ENCODE peak calls at places on chromosomes 13 and 19, in ten cellular contexts. F, P, Y, B, G, J, S, V, N and O are unnamed samples.

GRCh38 chr19:12606796-12607195 is 3.8 kb downstream of the ZNF490 start:
- DNase-seq in F (no peak), P (no peak), Y (no peak), B (no peak), G (no peak), J (no peak), S (no peak), V (no peak), N (peak), O (no peak)

GRCh38 chr13:113930711-113931637 is 42.9 kb downstream of the C13orf46 start:
- DNase-seq in F (no peak), P (no peak), Y (peak), B (peak), G (no peak), J (peak), S (no peak), V (no peak), N (no peak), O (peak)

GRCh38 chr19:10292206-10292788 is 2.5 kb downstream of the ICAM5 start:
- DNase-seq in F (peak), P (peak), Y (peak), B (peak), G (peak), J (peak), S (peak), V (peak), N (peak), O (peak)

GRCh38 chr13:80133631-80134083 is 207.3 kb downstream of the SPRY2 start:
- DNase-seq in F (no peak), P (no peak), Y (no peak), B (no peak), G (no peak), J (no peak), S (no peak), V (no peak), N (no peak), O (no peak)

GRCh38 chr13:27372896-27373295 is 51.5 kb upstream of the GTF3A start:
- DNase-seq in F (no peak), P (no peak), Y (no peak), B (no peak), G (no peak), J (no peak), S (peak), V (no peak), N (no peak), O (no peak)

GRCh38 chr19:12364391-12365093 is 941 bp downstream of the ZNF442 start:
- DNase-seq in F (peak), P (no peak), Y (no peak), B (peak), G (no peak), J (no peak), S (peak), V (peak), N (no peak), O (no peak)

GRCh38 chr13:77544365-77544764 is 8.9 kb downstream of the SCEL start:
- DNase-seq in F (no peak), P (no peak), Y (no peak), B (peak), G (no peak), J (no peak), S (peak), V (peak), N (peak), O (no peak)

GRCh38 chr19:32252333-32252669 is 93.1 kb upstream of the ZNF507 start:
- DNase-seq in F (no peak), P (no peak), Y (no peak), B (no peak), G (no peak), J (no peak), S (no peak), V (no peak), N (no peak), O (no peak)

GRCh38 chr13:76019421-76020044 is 383.4 kb downstream of the LMO7 start:
- DNase-seq in F (no peak), P (no peak), Y (no peak), B (no peak), G (no peak), J (no peak), S (no peak), V (peak), N (no peak), O (no peak)

GRCh38 chr13:79432992-79433391 is 26.9 kb upstream of the RBM26 start:
- DNase-seq in F (no peak), P (no peak), Y (no peak), B (no peak), G (no peak), J (no peak), S (no peak), V (no peak), N (no peak), O (no peak)

GRCh38 chr19:8665468-8666213 is 33.0 kb downstream of the ACTL9 start:
- DNase-seq in F (no peak), P (no peak), Y (no peak), B (no peak), G (no peak), J (no peak), S (no peak), V (no peak), N (no peak), O (no peak)